ENCODE peak calls at places on chromosomes 3 and 15, in four cellular contexts. Y, S, H and V are unnamed samples.

GRCh38 chr3:125075738-125076137 is 19.9 kb upstream of the HEG1 start:
- DNase-seq in S (no peak), H (no peak), Y (no peak), V (no peak)

GRCh38 chr3:120148187-120148954 is 54.1 kb upstream of the GSK3B start:
- DNase-seq in H (no peak), S (no peak), Y (no peak), V (no peak)

GRCh38 chr3:160435095-160435494 is 14.5 kb downstream of the TRIM59 start:
- DNase-seq in Y (no peak), S (no peak), H (no peak), V (no peak)

GRCh38 chr15:90840954-90841353 is 27.4 kb upstream of the FURIN start:
- DNase-seq in Y (no peak), H (no peak), S (no peak), V (no peak)

GRCh38 chr3:14248849-14249523 is 70.4 kb downstream of the LSM3 start:
- DNase-seq in Y (no peak), S (no peak), H (peak; percentile 76), V (no peak)

GRCh38 chr3:41580274-41580959 is 381.1 kb downstream of the CTNNB1 start:
- DNase-seq in Y (no peak), H (no peak), S (no peak), V (no peak)

GRCh38 chr3:57689367-57690053 is 3.4 kb downstream of the DENND6A start:
- DNase-seq in H (no peak), S (no peak), Y (no peak), V (no peak)

GRCh38 chr3:146339262-146339808 is 88.4 kb upstream of the PLSCR4 start:
- DNase-seq in S (no peak), Y (no peak), H (no peak), V (no peak)

GRCh38 chr3:115146418-115147328 is at the start of gene ZBTB20:
- DNase-seq in S (peak; percentile 86), H (peak; percentile 75), Y (peak; percentile 84), V (peak; percentile 3)

GRCh38 chr15:25939122-25939521 is 76.0 kb upstream of the ATP10A start:
- DNase-seq in Y (peak; percentile 40), S (no peak), H (no peak), V (no peak)

GRCh38 chr3:63964287-63965073 is 52.3 kb upstream of the SCAANT1 start:
- DNase-seq in H (no peak), S (no peak), Y (no peak), V (no peak)

GRCh38 chr15:42163947-42164550 is 7.6 kb upstream of the PLA2G4F start:
- DNase-seq in H (no peak), S (no peak), Y (no peak), V (no peak)

GRCh38 chr3:165820685-165821123 is 16.5 kb downstream of the BCHE start:
- DNase-seq in S (no peak), Y (peak; percentile 65), H (no peak), V (no peak)

GRCh38 chr15:73631915-73632669 is 1.1 kb downstream of the NPTN start:
- DNase-seq in H (peak; percentile 32), Y (no peak), S (peak; percentile 22), V (no peak)

GRCh38 chr15:101406796-101407195 is 82.7 kb downstream of the PCSK6 start:
- DNase-seq in S (no peak), H (no peak), Y (no peak), V (no peak)

GRCh38 chr3:43210049-43211027 is 76.0 kb upstream of the SNRK start:
- DNase-seq in H (no peak), Y (no peak), S (no peak), V (no peak)

GRCh38 chr15:34753236-34753894 is 1.4 kb downstream of the GJD2 start:
- DNase-seq in Y (no peak), S (no peak), H (no peak), V (no peak)

GRCh38 chr15:77239892-77240608 is 169.1 kb upstream of the TSPAN3 start:
- DNase-seq in Y (no peak), S (no peak), H (no peak), V (no peak)

GRCh38 chr3:38117748-38118420 is 19.0 kb downstream of the ACAA1 start:
- DNase-seq in S (peak; percentile 75), Y (peak; percentile 58), H (peak; percentile 55), V (no peak)

GRCh38 chr3:47455806-47456452 is 19.8 kb downstream of the SCAP start:
- DNase-seq in Y (no peak), H (no peak), S (no peak), V (no peak)

GRCh38 chr15:92819312-92820232 is 80.6 kb upstream of the CHD2 start:
- DNase-seq in H (no peak), Y (no peak), S (no peak), V (no peak)

GRCh38 chr3:51357856-51358255 is 27.2 kb upstream of the MANF start:
- DNase-seq in S (no peak), Y (no peak), H (no peak), V (no peak)

GRCh38 chr3:37718647-37719046 is 143.0 kb upstream of the CTDSPL start:
- DNase-seq in S (no peak), Y (no peak), H (no peak), V (no peak)

GRCh38 chr15:57245130-57245529 is 131.2 kb upstream of the CGNL1 start:
- DNase-seq in S (no peak), Y (no peak), H (no peak), V (no peak)

GRCh38 chr3:4394048-4394447 is 73.0 kb downstream of the SUMF1 start:
- DNase-seq in S (peak; percentile 27), Y (no peak), H (no peak), V (no peak)

GRCh38 chr3:45640091-45640507 is 45.5 kb downstream of the LIMD1 start:
- DNase-seq in H (no peak), S (no peak), Y (no peak), V (no peak)

GRCh38 chr3:168885028-168885427 is 778.5 kb downstream of the MECOM start:
- DNase-seq in S (no peak), Y (no peak), H (no peak), V (no peak)

GRCh38 chr15:28956491-28956890 is 70.7 kb downstream of the APBA2 start:
- DNase-seq in Y (no peak), S (no peak), H (no peak), V (no peak)

GRCh38 chr3:264394-265156 is 68.0 kb downstream of the CHL1 start:
- DNase-seq in Y (no peak), H (no peak), S (no peak), V (no peak)

GRCh38 chr15:77179541-77179998 is 108.7 kb upstream of the TSPAN3 start:
- DNase-seq in H (no peak), Y (peak; percentile 32), S (no peak), V (no peak)

GRCh38 chr15:42065008-42065407 is 29.4 kb downstream of the PLA2G4D start:
- DNase-seq in Y (no peak), S (no peak), H (no peak), V (no peak)

GRCh38 chr3:33355611-33356010 is 78.4 kb downstream of the FBXL2 start:
- DNase-seq in H (no peak), S (no peak), Y (no peak), V (no peak)

GRCh38 chr3:59143447-59143846 is 93.6 kb upstream of the CFAP20DC start:
- DNase-seq in H (no peak), Y (no peak), S (no peak), V (no peak)
- TF ChIP-seq CTCF in H (no peak), Y (peak; percentile 19), S (no peak), V (no peak)

GRCh38 chr3:183178833-183179549 is 16.5 kb upstream of the LAMP3 start:
- DNase-seq in H (no peak), Y (peak; percentile 35), S (peak; percentile 45), V (no peak)
- TF ChIP-seq CTCF in H (no peak), Y (peak; percentile 14), S (no peak), V (no peak)

GRCh38 chr3:136250862-136251460 is 821 bp downstream of the PCCB start:
- DNase-seq in Y (peak; percentile 65), S (peak; percentile 27), H (peak; percentile 83), V (peak; percentile 10)
- TF ChIP-seq CTCF in Y (peak; percentile 40), S (no peak), H (peak; percentile 9), V (no peak)

DNA sequence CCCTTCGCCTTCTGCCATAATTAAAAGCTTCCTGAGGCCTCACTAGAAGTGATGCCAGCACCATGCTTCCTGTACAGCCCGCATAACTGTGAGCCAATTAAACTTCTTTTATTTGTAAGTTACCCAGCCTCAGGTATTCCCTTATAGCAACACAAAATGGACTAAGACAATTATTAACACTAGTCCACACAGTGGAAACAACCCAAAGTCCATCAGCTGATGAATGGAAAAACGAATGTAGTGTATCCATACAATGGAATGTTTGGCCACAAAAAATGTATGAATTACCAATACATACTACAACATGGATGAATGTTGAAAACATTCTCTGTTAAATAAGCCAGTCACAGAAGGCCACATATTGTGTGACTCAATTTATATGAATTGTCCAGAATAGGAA is 22.5 kb upstream of the CTXND1 start:
- DNase-seq in Y (no peak), H (no peak), S (no peak), V (no peak)
- TF ChIP-seq CTCF in Y (no peak), H (no peak), S (no peak), V (no peak)

GRCh38 chr15:40768492-40769309 is 1.1 kb upstream of the C15orf62 start:
- DNase-seq in Y (peak; percentile 56), S (no peak), H (no peak), V (no peak)
- TF ChIP-seq CTCF in Y (peak; percentile 5), S (no peak), H (no peak), V (no peak)

DNA sequence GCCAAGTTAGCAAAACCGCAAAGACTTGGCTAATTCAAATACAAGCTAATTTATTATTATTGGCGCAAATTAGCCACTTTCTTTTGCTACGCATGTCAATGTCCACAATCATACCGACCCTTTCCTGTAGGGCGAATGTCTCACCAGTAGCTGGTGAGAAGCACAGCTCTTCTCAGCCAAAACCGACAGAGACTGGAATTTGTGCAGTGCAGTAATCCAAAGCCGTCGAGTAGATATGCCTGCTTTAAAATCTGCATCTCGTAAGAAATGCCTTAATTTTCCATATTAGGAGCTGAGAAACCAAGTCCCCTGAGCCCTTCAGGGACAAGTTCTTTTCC is 614 bp upstream of the MINDY2 start:
- DNase-seq in Y (no peak), H (no peak), S (no peak), V (no peak)
- TF ChIP-seq CTCF in Y (no peak), H (peak; percentile 23), S (no peak), V (peak; percentile 44)

GRCh38 chr3:148077318-148077923 is 620.3 kb upstream of the AGTR1 start:
- DNase-seq in S (no peak), Y (no peak), H (no peak), V (no peak)
- TF ChIP-seq CTCF in S (no peak), Y (peak; percentile 41), H (peak; percentile 40), V (peak; percentile 43)